ENCODE peak calls at places on chromosome 4, in eight cellular contexts. G, Y, M, Q, I, O, V and A are unnamed samples.
A peak's percentile ranks its signal among the peaks of the same experiment; 100 is the strongest.

GRCh38 chr4:4430492-4431195 is 43.7 kb downstream of the NSG1 start:
- DNase-seq in G (peak; percentile 48), Y (peak; percentile 92), M (no peak), Q (no peak), I (no peak), O (no peak), V (no peak), A (no peak)

GRCh38 chr4:120156115-120156718 is 89.6 kb upstream of the MAD2L1 start:
- DNase-seq in G (peak; percentile 79), Y (peak; percentile 80), M (no peak), Q (peak; percentile 7), I (no peak), O (peak; percentile 24), V (no peak), A (no peak)

GRCh38 chr4:46484881-46485280 is 95.0 kb upstream of the GABRA2 start:
- DNase-seq in G (no peak), Y (peak; percentile 2), M (no peak), Q (no peak), I (no peak), O (no peak), V (no peak), A (no peak)

GRCh38 chr4:157012781-157013180 is 41.2 kb upstream of the PDGFC start:
- DNase-seq in G (no peak), Y (peak; percentile 79), M (no peak), Q (no peak), I (no peak), O (no peak), V (no peak), A (no peak)

GRCh38 chr4:170391066-170391754 is 301.5 kb upstream of the AADAT start:
- DNase-seq in G (no peak), Y (peak; percentile 65), M (no peak), Q (no peak), I (no peak), O (no peak), V (no peak), A (no peak)

GRCh38 chr4:16231570-16232252 is 5.4 kb upstream of the TAPT1 start:
- DNase-seq in G (no peak), Y (no peak), M (no peak), Q (no peak), I (no peak), O (no peak), V (no peak), A (no peak)

GRCh38 chr4:121221201-121221600 is 57.1 kb upstream of the TNIP3 start:
- DNase-seq in G (no peak), Y (no peak), M (no peak), Q (no peak), I (no peak), O (no peak), V (no peak), A (no peak)

GRCh38 chr4:67746797-67747495 is 7.2 kb downstream of the GNRHR start:
- DNase-seq in G (peak; percentile 23), Y (peak; percentile 51), M (no peak), Q (peak; percentile 13), I (no peak), O (no peak), V (no peak), A (no peak)

GRCh38 chr4:158863296-158863695 is 94.5 kb downstream of the FNIP2 start:
- DNase-seq in G (no peak), Y (no peak), M (no peak), Q (no peak), I (no peak), O (no peak), V (no peak), A (no peak)

GRCh38 chr4:71300362-71300761 is 38.5 kb upstream of the SLC4A4 start:
- DNase-seq in G (no peak), Y (no peak), M (no peak), Q (no peak), I (peak; percentile 41), O (no peak), V (no peak), A (no peak)

GRCh38 chr4:109590841-109591357 is 30.9 kb downstream of the MCUB start:
- DNase-seq in G (no peak), Y (no peak), M (no peak), Q (no peak), I (no peak), O (no peak), V (no peak), A (no peak)

GRCh38 chr4:41437264-41437566 is 100.7 kb upstream of the LIMCH1 start:
- DNase-seq in G (no peak), Y (no peak), M (no peak), Q (no peak), I (no peak), O (no peak), V (no peak), A (no peak)

GRCh38 chr4:59945277-59945676 is 1254.8 kb upstream of the ADGRL3 start:
- DNase-seq in G (no peak), Y (no peak), M (no peak), Q (no peak), I (no peak), O (no peak), V (no peak), A (no peak)

GRCh38 chr4:3443750-3444309 is 2.1 kb downstream of the HGFAC start:
- DNase-seq in G (no peak), Y (no peak), M (peak; percentile 19), Q (no peak), I (peak; percentile 55), O (no peak), V (no peak), A (no peak)

GRCh38 chr4:72858328-72858727 is 211.2 kb downstream of the COX18 start:
- DNase-seq in G (peak; percentile 17), Y (peak; percentile 79), M (no peak), Q (no peak), I (no peak), O (no peak), V (no peak), A (no peak)

GRCh38 chr4:182189107-182189878 is 53.9 kb upstream of the TENM3 start:
- DNase-seq in G (peak; percentile 14), Y (peak; percentile 94), M (no peak), Q (no peak), I (no peak), O (no peak), V (no peak), A (no peak)

GRCh38 chr4:140243345-140243753 is 89.4 kb upstream of the MAML3 start:
- DNase-seq in G (no peak), Y (no peak), M (no peak), Q (peak; percentile 26), I (no peak), O (no peak), V (no peak), A (no peak)

GRCh38 chr4:164807611-164808010 is 53.7 kb downstream of the SMIM31 start:
- DNase-seq in G (peak; percentile 0), Y (no peak), M (no peak), Q (no peak), I (no peak), O (no peak), V (no peak), A (no peak)

GRCh38 chr4:6250984-6251295 is 18.7 kb upstream of the WFS1 start:
- DNase-seq in G (no peak), Y (no peak), M (no peak), Q (no peak), I (no peak), O (no peak), V (no peak), A (no peak)

GRCh38 chr4:33996075-33996718 is 2248.1 kb downstream of the ARAP2 start:
- DNase-seq in G (no peak), Y (peak; percentile 0), M (no peak), Q (no peak), I (no peak), O (no peak), V (no peak), A (no peak)

GRCh38 chr4:8398347-8398746 is 42.2 kb downstream of the ACOX3 start:
- DNase-seq in G (no peak), Y (no peak), M (no peak), Q (no peak), I (no peak), O (no peak), V (no peak), A (no peak)
- H3K4me3 ChIP-seq in G (no peak overlapping the region), Y (no peak overlapping the region), M (no peak overlapping the region), Q (no peak overlapping the region), I (no peak overlapping the region), O (no peak overlapping the region), V (no peak overlapping the region), A (no peak overlapping the region)

GRCh38 chr4:76251448-76252270 is at the start of gene FAM47E:
- DNase-seq in G (peak; percentile 57), Y (peak; percentile 6), M (peak; percentile 91), Q (no peak), I (peak; percentile 87), O (peak; percentile 93), V (peak; percentile 73), A (no peak)
- TF ChIP-seq CTCF in G (peak; percentile 37), Y (peak; percentile 12), M (peak; percentile 62), Q (peak; percentile 19), I (peak; percentile 44), O (peak; percentile 71), V (peak; percentile 53), A (no peak)

GRCh38 chr4:38859501-38859900 is 2.9 kb upstream of the TLR6 start:
- DNase-seq in G (no peak), Y (no peak), M (no peak), Q (no peak), I (no peak), O (no peak), V (no peak), A (no peak)
- TF ChIP-seq POLR2A in G (no peak), Y (no peak), M (no peak), Q (no peak), I (no peak), O (no peak), V (no peak), A (no peak)

DNA sequence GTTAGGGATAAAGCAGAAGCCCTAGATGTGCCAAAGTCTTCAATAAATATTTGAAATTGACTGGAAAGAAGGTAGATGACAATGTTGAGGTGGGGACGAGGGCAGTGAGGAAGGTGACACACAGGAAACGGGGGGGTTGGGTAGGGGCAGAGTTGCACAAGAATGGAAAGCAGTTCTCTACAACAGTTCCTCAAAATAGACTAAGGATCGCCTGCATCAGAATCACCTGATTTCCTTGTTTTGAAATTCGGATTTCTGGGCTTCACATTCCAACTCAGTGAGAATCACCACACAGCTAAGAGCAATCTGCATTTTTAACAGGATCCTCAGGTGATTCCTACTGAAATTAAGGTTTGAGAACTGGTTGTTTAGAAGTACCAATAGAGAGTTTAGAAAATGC is 70.6 kb downstream of the ARFIP1 start:
- DNase-seq in G (no peak), Y (peak; percentile 54), M (peak; percentile 41), Q (peak; percentile 25), I (no peak), O (no peak), V (peak; percentile 51), A (no peak)
- H3K4me3 ChIP-seq in G (no peak overlapping the region), Y (no peak overlapping the region), M (no peak overlapping the region), Q (peak overlapping the region; percentile 10), I (no peak overlapping the region), O (no peak overlapping the region), V (peak overlapping the region; percentile 18), A (no peak overlapping the region)